ENCODE peak calls at places on chromosomes 4 and X, in eight cellular contexts. One of them, this sample, is unnamed.

GRCh38 chr4:12296366-12296765 is 867.7 kb upstream of the HS3ST1 start:
- DNase-seq in AG08396: no peak
- DNase-seq in NCI-H1105: no peak
- DNase-seq in frontal cortex: no peak
- DNase-seq in stimulated activated CD4-positive, alpha-beta T cell treated with anti-CD3 and anti-CD28 coated beads, Interleukin-1b, Interleukin-23, amount 100 ng/mL, for 4 hours: no peak
- DNase-seq in NCI-H1417: no peak
- DNase-seq in upper lobe of right lung: no peak
- DNase-seq in ovary: no peak
- DNase-seq in this sample: no peak

GRCh38 chr4:25925486-25926201 is 11.6 kb downstream of the SMIM20 start:
- DNase-seq in AG08396: peak
- DNase-seq in NCI-H1105: no peak
- DNase-seq in frontal cortex: peak
- DNase-seq in stimulated activated CD4-positive, alpha-beta T cell treated with anti-CD3 and anti-CD28 coated beads, Interleukin-1b, Interleukin-23, amount 100 ng/mL, for 4 hours: no peak
- DNase-seq in NCI-H1417: peak
- DNase-seq in upper lobe of right lung: peak
- DNase-seq in ovary: no peak
- DNase-seq in this sample: peak

GRCh38 chr4:86092684-86093083 is 267.2 kb downstream of the MAPK10 start:
- DNase-seq in AG08396: peak
- DNase-seq in NCI-H1105: no peak
- DNase-seq in frontal cortex: no peak
- DNase-seq in stimulated activated CD4-positive, alpha-beta T cell treated with anti-CD3 and anti-CD28 coated beads, Interleukin-1b, Interleukin-23, amount 100 ng/mL, for 4 hours: no peak
- DNase-seq in NCI-H1417: no peak
- DNase-seq in upper lobe of right lung: no peak
- DNase-seq in ovary: no peak
- DNase-seq in this sample: no peak

GRCh38 chr4:94642561-94642866 is 115.2 kb upstream of the BMPR1B start:
- DNase-seq in AG08396: no peak
- DNase-seq in NCI-H1105: no peak
- DNase-seq in frontal cortex: no peak
- DNase-seq in stimulated activated CD4-positive, alpha-beta T cell treated with anti-CD3 and anti-CD28 coated beads, Interleukin-1b, Interleukin-23, amount 100 ng/mL, for 4 hours: no peak
- DNase-seq in NCI-H1417: no peak
- DNase-seq in upper lobe of right lung: no peak
- DNase-seq in ovary: no peak
- DNase-seq in this sample: no peak

GRCh38 chr4:88418411-88418810 is 38.5 kb upstream of the HERC5 start:
- DNase-seq in AG08396: no peak
- DNase-seq in NCI-H1105: no peak
- DNase-seq in frontal cortex: no peak
- DNase-seq in stimulated activated CD4-positive, alpha-beta T cell treated with anti-CD3 and anti-CD28 coated beads, Interleukin-1b, Interleukin-23, amount 100 ng/mL, for 4 hours: no peak
- DNase-seq in NCI-H1417: no peak
- DNase-seq in upper lobe of right lung: no peak
- DNase-seq in ovary: no peak
- DNase-seq in this sample: no peak

GRCh38 chr4:10371869-10372471 is 85.3 kb downstream of the ZNF518B start:
- DNase-seq in AG08396: no peak
- DNase-seq in NCI-H1105: no peak
- DNase-seq in frontal cortex: no peak
- DNase-seq in stimulated activated CD4-positive, alpha-beta T cell treated with anti-CD3 and anti-CD28 coated beads, Interleukin-1b, Interleukin-23, amount 100 ng/mL, for 4 hours: no peak
- DNase-seq in NCI-H1417: no peak
- DNase-seq in upper lobe of right lung: no peak
- DNase-seq in ovary: no peak
- DNase-seq in this sample: no peak

GRCh38 chr4:6618386-6619115 is 21.9 kb upstream of the MRFAP1 start:
- DNase-seq in AG08396: no peak
- DNase-seq in NCI-H1105: no peak
- DNase-seq in frontal cortex: no peak
- DNase-seq in stimulated activated CD4-positive, alpha-beta T cell treated with anti-CD3 and anti-CD28 coated beads, Interleukin-1b, Interleukin-23, amount 100 ng/mL, for 4 hours: no peak
- DNase-seq in NCI-H1417: no peak
- DNase-seq in upper lobe of right lung: peak
- DNase-seq in ovary: no peak
- DNase-seq in this sample: no peak

GRCh38 chr4:185589067-185589844 is 53.9 kb upstream of the PDLIM3 start:
- DNase-seq in AG08396: no peak
- DNase-seq in NCI-H1105: no peak
- DNase-seq in frontal cortex: no peak
- DNase-seq in stimulated activated CD4-positive, alpha-beta T cell treated with anti-CD3 and anti-CD28 coated beads, Interleukin-1b, Interleukin-23, amount 100 ng/mL, for 4 hours: no peak
- DNase-seq in NCI-H1417: no peak
- DNase-seq in upper lobe of right lung: no peak
- DNase-seq in ovary: no peak
- DNase-seq in this sample: no peak

GRCh38 chr4:103449285-103449684 is 251.1 kb upstream of the CENPE start:
- DNase-seq in AG08396: no peak
- DNase-seq in NCI-H1105: no peak
- DNase-seq in frontal cortex: no peak
- DNase-seq in stimulated activated CD4-positive, alpha-beta T cell treated with anti-CD3 and anti-CD28 coated beads, Interleukin-1b, Interleukin-23, amount 100 ng/mL, for 4 hours: no peak
- DNase-seq in NCI-H1417: no peak
- DNase-seq in upper lobe of right lung: no peak
- DNase-seq in ovary: no peak
- DNase-seq in this sample: no peak

GRCh38 chr4:4840351-4840750 is 19.1 kb upstream of the MSX1 start:
- DNase-seq in AG08396: no peak
- DNase-seq in NCI-H1105: no peak
- DNase-seq in frontal cortex: no peak
- DNase-seq in stimulated activated CD4-positive, alpha-beta T cell treated with anti-CD3 and anti-CD28 coated beads, Interleukin-1b, Interleukin-23, amount 100 ng/mL, for 4 hours: no peak
- DNase-seq in NCI-H1417: no peak
- DNase-seq in upper lobe of right lung: peak
- DNase-seq in ovary: no peak
- DNase-seq in this sample: no peak

GRCh38 chrX:40897768-40898167 is 162.4 kb upstream of the MED14 start:
- DNase-seq in AG08396: no peak
- DNase-seq in NCI-H1105: no peak
- DNase-seq in frontal cortex: no peak
- DNase-seq in stimulated activated CD4-positive, alpha-beta T cell treated with anti-CD3 and anti-CD28 coated beads, Interleukin-1b, Interleukin-23, amount 100 ng/mL, for 4 hours: no peak
- DNase-seq in NCI-H1417: no peak
- DNase-seq in upper lobe of right lung: no peak
- DNase-seq in ovary: no peak
- DNase-seq in this sample: no peak

GRCh38 chr4:1167244-1167949 is 5.0 kb downstream of the SPON2 start:
- DNase-seq in AG08396: peak
- DNase-seq in NCI-H1105: peak
- DNase-seq in frontal cortex: peak
- DNase-seq in stimulated activated CD4-positive, alpha-beta T cell treated with anti-CD3 and anti-CD28 coated beads, Interleukin-1b, Interleukin-23, amount 100 ng/mL, for 4 hours: peak
- DNase-seq in NCI-H1417: peak
- DNase-seq in upper lobe of right lung: peak
- DNase-seq in ovary: peak
- DNase-seq in this sample: peak

GRCh38 chrX:135389717-135390116 is 32.0 kb upstream of the SMIM10L2A start:
- DNase-seq in AG08396: no peak
- DNase-seq in NCI-H1105: no peak
- DNase-seq in frontal cortex: no peak
- DNase-seq in stimulated activated CD4-positive, alpha-beta T cell treated with anti-CD3 and anti-CD28 coated beads, Interleukin-1b, Interleukin-23, amount 100 ng/mL, for 4 hours: no peak
- DNase-seq in NCI-H1417: no peak
- DNase-seq in upper lobe of right lung: no peak
- DNase-seq in ovary: no peak
- DNase-seq in this sample: no peak

GRCh38 chr4:91837608-91838029 is 466.1 kb upstream of the GRID2 start:
- DNase-seq in AG08396: no peak
- DNase-seq in NCI-H1105: no peak
- DNase-seq in frontal cortex: no peak
- DNase-seq in stimulated activated CD4-positive, alpha-beta T cell treated with anti-CD3 and anti-CD28 coated beads, Interleukin-1b, Interleukin-23, amount 100 ng/mL, for 4 hours: no peak
- DNase-seq in NCI-H1417: no peak
- DNase-seq in upper lobe of right lung: no peak
- DNase-seq in ovary: no peak
- DNase-seq in this sample: no peak

GRCh38 chr4:183618681-183619080 is 40.3 kb downstream of the RWDD4 start:
- DNase-seq in AG08396: no peak
- DNase-seq in NCI-H1105: no peak
- DNase-seq in frontal cortex: no peak
- DNase-seq in stimulated activated CD4-positive, alpha-beta T cell treated with anti-CD3 and anti-CD28 coated beads, Interleukin-1b, Interleukin-23, amount 100 ng/mL, for 4 hours: no peak
- DNase-seq in NCI-H1417: no peak
- DNase-seq in upper lobe of right lung: no peak
- DNase-seq in ovary: no peak
- DNase-seq in this sample: no peak

GRCh38 chr4:161486454-161486853 is 677.3 kb downstream of the FSTL5 start:
- DNase-seq in AG08396: no peak
- DNase-seq in NCI-H1105: no peak
- DNase-seq in frontal cortex: no peak
- DNase-seq in stimulated activated CD4-positive, alpha-beta T cell treated with anti-CD3 and anti-CD28 coated beads, Interleukin-1b, Interleukin-23, amount 100 ng/mL, for 4 hours: no peak
- DNase-seq in NCI-H1417: no peak
- DNase-seq in upper lobe of right lung: no peak
- DNase-seq in ovary: no peak
- DNase-seq in this sample: no peak

GRCh38 chr4:121360496-121360895 is 20.3 kb downstream of the QRFPR start:
- DNase-seq in AG08396: no peak
- DNase-seq in NCI-H1105: no peak
- DNase-seq in frontal cortex: no peak
- DNase-seq in stimulated activated CD4-positive, alpha-beta T cell treated with anti-CD3 and anti-CD28 coated beads, Interleukin-1b, Interleukin-23, amount 100 ng/mL, for 4 hours: no peak
- DNase-seq in NCI-H1417: no peak
- DNase-seq in upper lobe of right lung: no peak
- DNase-seq in ovary: no peak
- DNase-seq in this sample: no peak

GRCh38 chrX:25076941-25077500 is 61.3 kb upstream of the ARX start:
- DNase-seq in AG08396: no peak
- DNase-seq in NCI-H1105: no peak
- DNase-seq in frontal cortex: no peak
- DNase-seq in stimulated activated CD4-positive, alpha-beta T cell treated with anti-CD3 and anti-CD28 coated beads, Interleukin-1b, Interleukin-23, amount 100 ng/mL, for 4 hours: no peak
- DNase-seq in NCI-H1417: no peak
- DNase-seq in upper lobe of right lung: no peak
- DNase-seq in ovary: no peak
- DNase-seq in this sample: no peak

GRCh38 chr4:52780627-52781354 is 29.6 kb upstream of the ERVMER34-1 start:
- DNase-seq in AG08396: no peak
- DNase-seq in NCI-H1105: no peak
- DNase-seq in frontal cortex: no peak
- DNase-seq in stimulated activated CD4-positive, alpha-beta T cell treated with anti-CD3 and anti-CD28 coated beads, Interleukin-1b, Interleukin-23, amount 100 ng/mL, for 4 hours: no peak
- DNase-seq in NCI-H1417: no peak
- DNase-seq in upper lobe of right lung: no peak
- DNase-seq in ovary: no peak
- DNase-seq in this sample: no peak

GRCh38 chr4:31379364-31379763 is 659.2 kb downstream of the PCDH7 start:
- DNase-seq in AG08396: no peak
- DNase-seq in NCI-H1105: no peak
- DNase-seq in frontal cortex: no peak
- DNase-seq in stimulated activated CD4-positive, alpha-beta T cell treated with anti-CD3 and anti-CD28 coated beads, Interleukin-1b, Interleukin-23, amount 100 ng/mL, for 4 hours: no peak
- DNase-seq in NCI-H1417: no peak
- DNase-seq in upper lobe of right lung: no peak
- DNase-seq in ovary: no peak
- DNase-seq in this sample: no peak

GRCh38 chr4:75180790-75181776 is 248.2 kb downstream of the PARM1 start:
- DNase-seq in AG08396: peak
- DNase-seq in NCI-H1105: no peak
- DNase-seq in frontal cortex: no peak
- DNase-seq in stimulated activated CD4-positive, alpha-beta T cell treated with anti-CD3 and anti-CD28 coated beads, Interleukin-1b, Interleukin-23, amount 100 ng/mL, for 4 hours: no peak
- DNase-seq in NCI-H1417: no peak
- DNase-seq in upper lobe of right lung: no peak
- DNase-seq in ovary: no peak
- DNase-seq in this sample: no peak

GRCh38 chrX:46547857-46548256 is 2.6 kb upstream of the ZNF674 start:
- DNase-seq in AG08396: no peak
- DNase-seq in NCI-H1105: no peak
- DNase-seq in frontal cortex: no peak
- DNase-seq in stimulated activated CD4-positive, alpha-beta T cell treated with anti-CD3 and anti-CD28 coated beads, Interleukin-1b, Interleukin-23, amount 100 ng/mL, for 4 hours: no peak
- DNase-seq in NCI-H1417: no peak
- DNase-seq in upper lobe of right lung: no peak
- DNase-seq in ovary: no peak
- DNase-seq in this sample: no peak

GRCh38 chrX:3262906-3263305 is 83.5 kb downstream of the MXRA5 start:
- DNase-seq in AG08396: peak
- DNase-seq in NCI-H1105: no peak
- DNase-seq in frontal cortex: peak
- DNase-seq in stimulated activated CD4-positive, alpha-beta T cell treated with anti-CD3 and anti-CD28 coated beads, Interleukin-1b, Interleukin-23, amount 100 ng/mL, for 4 hours: no peak
- DNase-seq in NCI-H1417: no peak
- DNase-seq in upper lobe of right lung: no peak
- DNase-seq in ovary: no peak
- DNase-seq in this sample: no peak

GRCh38 chrX:96776966-96777365 is 92.3 kb downstream of the DIAPH2 start:
- DNase-seq in AG08396: peak
- DNase-seq in NCI-H1105: no peak
- DNase-seq in frontal cortex: no peak
- DNase-seq in stimulated activated CD4-positive, alpha-beta T cell treated with anti-CD3 and anti-CD28 coated beads, Interleukin-1b, Interleukin-23, amount 100 ng/mL, for 4 hours: no peak
- DNase-seq in NCI-H1417: no peak
- DNase-seq in upper lobe of right lung: no peak
- DNase-seq in ovary: no peak
- DNase-seq in this sample: no peak

GRCh38 chr4:105637409-105638258 is 70.9 kb downstream of the INTS12 start:
- DNase-seq in AG08396: no peak
- DNase-seq in NCI-H1105: peak
- DNase-seq in frontal cortex: no peak
- DNase-seq in stimulated activated CD4-positive, alpha-beta T cell treated with anti-CD3 and anti-CD28 coated beads, Interleukin-1b, Interleukin-23, amount 100 ng/mL, for 4 hours: no peak
- DNase-seq in NCI-H1417: peak
- DNase-seq in upper lobe of right lung: peak
- DNase-seq in ovary: peak
- DNase-seq in this sample: no peak

GRCh38 chr4:148951346-148951745 is 509.1 kb upstream of the NR3C2 start:
- DNase-seq in AG08396: no peak
- DNase-seq in NCI-H1105: no peak
- DNase-seq in frontal cortex: no peak
- DNase-seq in stimulated activated CD4-positive, alpha-beta T cell treated with anti-CD3 and anti-CD28 coated beads, Interleukin-1b, Interleukin-23, amount 100 ng/mL, for 4 hours: no peak
- DNase-seq in NCI-H1417: no peak
- DNase-seq in upper lobe of right lung: no peak
- DNase-seq in ovary: no peak
- DNase-seq in this sample: no peak

GRCh38 chrX:105314468-105314867 is 94.0 kb upstream of the TEX13A start:
- DNase-seq in AG08396: no peak
- DNase-seq in NCI-H1105: no peak
- DNase-seq in frontal cortex: no peak
- DNase-seq in stimulated activated CD4-positive, alpha-beta T cell treated with anti-CD3 and anti-CD28 coated beads, Interleukin-1b, Interleukin-23, amount 100 ng/mL, for 4 hours: no peak
- DNase-seq in NCI-H1417: no peak
- DNase-seq in upper lobe of right lung: no peak
- DNase-seq in ovary: no peak
- DNase-seq in this sample: no peak

GRCh38 chrX:55452825-55453124 is 848 bp downstream of the MAGEH1 start:
- DNase-seq in AG08396: no peak
- DNase-seq in NCI-H1105: no peak
- DNase-seq in frontal cortex: no peak
- DNase-seq in stimulated activated CD4-positive, alpha-beta T cell treated with anti-CD3 and anti-CD28 coated beads, Interleukin-1b, Interleukin-23, amount 100 ng/mL, for 4 hours: no peak
- DNase-seq in NCI-H1417: no peak
- DNase-seq in upper lobe of right lung: no peak
- DNase-seq in ovary: no peak
- DNase-seq in this sample: no peak

GRCh38 chr4:157050561-157050960 is 25.4 kb upstream of the GLRB start:
- DNase-seq in AG08396: no peak
- DNase-seq in NCI-H1105: no peak
- DNase-seq in frontal cortex: no peak
- DNase-seq in stimulated activated CD4-positive, alpha-beta T cell treated with anti-CD3 and anti-CD28 coated beads, Interleukin-1b, Interleukin-23, amount 100 ng/mL, for 4 hours: no peak
- DNase-seq in NCI-H1417: no peak
- DNase-seq in upper lobe of right lung: no peak
- DNase-seq in ovary: no peak
- DNase-seq in this sample: no peak

GRCh38 chrX:13386092-13386491 is 66.2 kb upstream of the ATXN3L start:
- DNase-seq in AG08396: no peak
- DNase-seq in NCI-H1105: no peak
- DNase-seq in frontal cortex: no peak
- DNase-seq in stimulated activated CD4-positive, alpha-beta T cell treated with anti-CD3 and anti-CD28 coated beads, Interleukin-1b, Interleukin-23, amount 100 ng/mL, for 4 hours: no peak
- DNase-seq in NCI-H1417: no peak
- DNase-seq in upper lobe of right lung: no peak
- DNase-seq in ovary: no peak
- DNase-seq in this sample: no peak

GRCh38 chrX:75603833-75604232 is 81.0 kb upstream of the ZDHHC15 start:
- DNase-seq in AG08396: peak
- DNase-seq in NCI-H1105: peak
- DNase-seq in frontal cortex: peak
- DNase-seq in stimulated activated CD4-positive, alpha-beta T cell treated with anti-CD3 and anti-CD28 coated beads, Interleukin-1b, Interleukin-23, amount 100 ng/mL, for 4 hours: no peak
- DNase-seq in NCI-H1417: no peak
- DNase-seq in upper lobe of right lung: no peak
- DNase-seq in ovary: no peak
- DNase-seq in this sample: no peak

GRCh38 chr4:120005091-120005490 is 61.6 kb downstream of the MAD2L1 start:
- DNase-seq in AG08396: no peak
- DNase-seq in NCI-H1105: no peak
- DNase-seq in frontal cortex: no peak
- DNase-seq in stimulated activated CD4-positive, alpha-beta T cell treated with anti-CD3 and anti-CD28 coated beads, Interleukin-1b, Interleukin-23, amount 100 ng/mL, for 4 hours: no peak
- DNase-seq in NCI-H1417: no peak
- DNase-seq in upper lobe of right lung: no peak
- DNase-seq in ovary: no peak
- DNase-seq in this sample: no peak

GRCh38 chr4:185209031-185209851 is at the start of gene SNX25:
- DNase-seq in AG08396: peak
- DNase-seq in NCI-H1105: peak
- DNase-seq in frontal cortex: peak
- DNase-seq in stimulated activated CD4-positive, alpha-beta T cell treated with anti-CD3 and anti-CD28 coated beads, Interleukin-1b, Interleukin-23, amount 100 ng/mL, for 4 hours: peak
- DNase-seq in NCI-H1417: peak
- DNase-seq in upper lobe of right lung: peak
- DNase-seq in ovary: peak
- DNase-seq in this sample: peak

GRCh38 chr4:77927991-77928925 is 65.6 kb downstream of the MRPL1 start:
- DNase-seq in AG08396: no peak
- DNase-seq in NCI-H1105: peak
- DNase-seq in frontal cortex: no peak
- DNase-seq in stimulated activated CD4-positive, alpha-beta T cell treated with anti-CD3 and anti-CD28 coated beads, Interleukin-1b, Interleukin-23, amount 100 ng/mL, for 4 hours: no peak
- DNase-seq in NCI-H1417: peak
- DNase-seq in upper lobe of right lung: no peak
- DNase-seq in ovary: no peak
- DNase-seq in this sample: no peak